ENCODE peak calls at places on chromosome 2, in ten cellular contexts. X is neuronal stem cell; H is lower leg skin; U is CD8-positive, alpha-beta T cell; N is PC-9; W is colonic mucosa; M is fibroblast of lung; P is neural progenitor cell; J is brain microvascular endothelial cell; A is endothelial cell of umbilical vein. O is an unnamed sample.

GRCh38 chr2:140502951-140503630 is 1627.7 kb downstream of the LRP1B start:
- DNase-seq in X (no peak), H (no peak), U (no peak), N (no peak), W (no peak), M (peak), P (no peak), J (peak), A (peak), O (no peak)

GRCh38 chr2:231348703-231349373 is 46.7 kb upstream of the B3GNT7 start:
- DNase-seq in X (no peak), H (peak), U (no peak), N (no peak), W (no peak), M (no peak), P (no peak), J (no peak), A (no peak), O (no peak)

GRCh38 chr2:180334514-180334913 is 327.4 kb upstream of the CWC22 start:
- DNase-seq in X (no peak), H (no peak), U (no peak), N (no peak), W (no peak), M (no peak), P (no peak), J (no peak), A (no peak), O (no peak)

GRCh38 chr2:226475650-226476049 is 324.0 kb downstream of the IRS1 start:
- DNase-seq in X (no peak), H (no peak), U (no peak), N (peak), W (no peak), M (peak), P (no peak), J (peak), A (peak), O (no peak)

GRCh38 chr2:185793532-185794073 is 55.0 kb downstream of the FSIP2 start:
- DNase-seq in X (no peak), H (no peak), U (no peak), N (no peak), W (no peak), M (no peak), P (no peak), J (no peak), A (no peak), O (no peak)

GRCh38 chr2:186339716-186340115 is 146.3 kb upstream of the ZC3H15 start:
- DNase-seq in X (no peak), H (no peak), U (no peak), N (no peak), W (no peak), M (no peak), P (no peak), J (peak), A (no peak), O (no peak)

GRCh38 chr2:75464348-75464946 is 96.3 kb downstream of the EVA1A start:
- DNase-seq in X (no peak), H (no peak), U (no peak), N (no peak), W (no peak), M (peak), P (no peak), J (peak), A (peak), O (no peak)

GRCh38 chr2:84613082-84613481 is 96.8 kb downstream of the DNAH6 start:
- DNase-seq in X (no peak), H (no peak), U (no peak), N (no peak), W (peak), M (no peak), P (no peak), J (no peak), A (no peak), O (peak)

GRCh38 chr2:168802825-168803726 is 639 bp downstream of the NOSTRIN start:
- DNase-seq in X (no peak), H (no peak), U (no peak), N (peak), W (no peak), M (no peak), P (no peak), J (no peak), A (no peak), O (no peak)

GRCh38 chr2:177466337-177467195 is 74.0 kb downstream of the AGPS start:
- DNase-seq in X (no peak), H (no peak), U (no peak), N (no peak), W (no peak), M (no peak), P (peak), J (no peak), A (no peak), O (no peak)

GRCh38 chr2:217789736-217790181 is 213.0 kb downstream of the TNS1 start:
- DNase-seq in X (no peak), H (peak), U (no peak), N (no peak), W (no peak), M (no peak), P (no peak), J (no peak), A (no peak), O (no peak)
- H3K4me3 ChIP-seq in X (no peak), H (no peak), U (peak), N (no peak), W (peak), M (no peak), P (no peak), J (no peak), A (no peak), O (no peak)

GRCh38 chr2:112834379-112835014 is 2.1 kb downstream of the IL1B start:
- DNase-seq in X (no peak), H (peak), U (no peak), N (peak), W (peak), M (no peak), P (no peak), J (no peak), A (peak), O (no peak)

GRCh38 chr2:112839407-112840067 is 3.0 kb upstream of the IL1B start:
- DNase-seq in X (no peak), H (peak), U (no peak), N (no peak), W (no peak), M (no peak), P (no peak), J (peak), A (no peak), O (no peak)

GRCh38 chr2:112836695-112837117 is at the start of gene IL1B:
- DNase-seq in X (no peak), H (peak), U (no peak), N (peak), W (no peak), M (peak), P (no peak), J (peak), A (peak), O (no peak)

GRCh38 chr2:112833532-112833931 is 3.0 kb downstream of the IL1B start:
- DNase-seq in X (no peak), H (peak), U (no peak), N (no peak), W (no peak), M (no peak), P (no peak), J (no peak), A (no peak), O (no peak)

DNA sequence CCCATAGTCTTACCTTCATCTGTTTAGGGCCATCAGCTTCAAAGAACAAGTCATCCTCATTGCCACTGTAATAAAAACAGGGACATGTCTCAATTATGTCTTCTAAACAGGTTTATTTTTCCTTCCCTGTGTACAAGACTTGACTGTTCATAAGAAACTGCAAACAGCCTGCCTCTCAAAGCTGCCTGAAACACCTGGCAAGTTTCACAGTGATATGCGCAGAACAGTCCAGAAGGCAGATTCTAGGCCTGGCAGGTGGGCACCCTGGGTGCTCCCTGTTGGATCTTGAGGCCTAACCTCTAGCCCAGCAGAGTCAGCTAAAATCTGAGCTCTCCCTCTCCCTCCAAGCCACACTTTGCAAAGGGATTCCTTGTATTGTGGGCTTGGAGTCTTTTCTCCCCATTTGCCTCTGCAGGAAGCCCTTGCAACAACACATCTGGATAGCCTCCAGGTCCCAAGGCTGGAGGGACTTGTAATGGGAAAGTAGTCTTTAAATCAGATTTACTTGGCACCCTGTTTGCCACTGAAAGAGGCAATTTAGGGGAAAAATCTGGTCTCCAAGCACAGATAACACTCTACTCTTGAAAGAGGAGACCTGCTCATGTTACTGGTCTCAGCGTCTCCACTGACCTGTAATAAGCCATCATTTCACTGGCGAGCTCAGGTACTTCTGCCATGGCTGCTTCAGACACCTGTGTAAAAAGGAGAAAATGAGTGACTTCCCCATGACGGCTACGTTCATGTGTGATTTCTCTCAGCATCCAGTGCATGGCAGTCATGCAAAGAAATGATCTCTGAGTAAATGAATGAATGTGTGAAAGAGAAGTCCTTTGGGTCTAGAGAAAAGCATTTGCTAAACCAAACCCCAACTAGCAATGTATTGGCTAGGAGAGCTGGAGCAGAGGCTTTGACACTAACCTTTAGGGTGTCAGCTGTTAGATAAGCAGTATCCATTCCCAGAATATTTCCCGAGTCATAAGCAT is 735 bp downstream of the IL1B start:
- DNase-seq in X (no peak), H (peak), U (no peak), N (no peak), W (no peak), M (no peak), P (no peak), J (no peak), A (no peak), O (no peak)
- H3K4me3 ChIP-seq in X (no peak), H (no peak), U (no peak), N (peak), W (no peak), M (no peak), P (no peak), J (peak), A (no peak), O (no peak)

DNA sequence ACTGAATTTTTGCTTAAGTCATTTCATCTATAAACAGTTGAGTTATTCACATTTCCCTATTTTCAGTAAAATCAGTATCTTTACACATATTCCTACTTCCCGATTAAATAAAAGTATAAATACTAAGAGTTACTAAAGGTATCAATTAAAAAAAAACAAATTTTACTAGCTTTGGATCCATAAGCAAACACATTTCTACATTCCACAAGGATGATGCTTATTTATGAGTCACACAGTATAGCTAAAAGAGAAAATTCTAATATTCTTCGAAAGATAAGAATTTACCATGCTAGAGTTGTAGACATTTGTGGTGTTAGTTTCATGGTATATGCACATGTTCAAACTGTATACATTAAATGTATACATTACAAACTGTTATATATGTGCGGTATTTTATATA is 23.7 kb downstream of the PGAP1 start:
- DNase-seq in X (no peak), H (no peak), U (no peak), N (no peak), W (no peak), M (peak), P (no peak), J (no peak), A (no peak), O (no peak)
- H3K4me3 ChIP-seq in X (no peak), H (no peak), U (no peak), N (no peak), W (no peak), M (no peak), P (no peak), J (no peak), A (no peak), O (no peak)

DNA sequence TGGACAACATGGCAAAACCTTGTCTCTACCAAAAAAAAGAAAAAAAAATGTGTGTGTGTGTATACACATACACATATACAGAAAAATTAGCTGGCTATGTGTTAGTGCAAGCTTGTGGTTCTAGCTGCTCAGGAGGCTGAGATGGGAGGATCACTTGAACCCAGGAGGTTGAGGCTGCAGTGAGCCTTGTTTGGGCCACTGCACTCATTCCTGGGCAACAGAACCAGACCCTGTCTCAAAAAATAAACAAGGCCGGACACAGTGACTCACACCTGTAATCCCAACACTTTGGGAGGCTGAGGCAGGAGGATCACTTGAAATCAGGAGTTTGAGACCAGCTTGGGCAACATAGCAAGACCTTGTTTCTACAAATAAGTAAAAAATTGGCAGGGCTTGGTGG is 2.1 kb downstream of the COQ10B start:
- DNase-seq in X (no peak), H (no peak), U (no peak), N (no peak), W (no peak), M (no peak), P (no peak), J (no peak), A (no peak), O (no peak)
- H3K4me3 ChIP-seq in X (no peak), H (no peak), U (no peak), N (peak), W (no peak), M (no peak), P (no peak), J (no peak), A (no peak), O (no peak)

GRCh38 chr2:14632133-14632936 is at the start of gene LRATD1:
- DNase-seq in X (peak), H (peak), U (no peak), N (peak), W (peak), M (peak), P (peak), J (peak), A (peak), O (peak)
- H3K4me3 ChIP-seq in X (peak), H (peak), U (no peak), N (peak), W (peak), M (peak), P (peak), J (peak), A (no peak), O (peak)

DNA sequence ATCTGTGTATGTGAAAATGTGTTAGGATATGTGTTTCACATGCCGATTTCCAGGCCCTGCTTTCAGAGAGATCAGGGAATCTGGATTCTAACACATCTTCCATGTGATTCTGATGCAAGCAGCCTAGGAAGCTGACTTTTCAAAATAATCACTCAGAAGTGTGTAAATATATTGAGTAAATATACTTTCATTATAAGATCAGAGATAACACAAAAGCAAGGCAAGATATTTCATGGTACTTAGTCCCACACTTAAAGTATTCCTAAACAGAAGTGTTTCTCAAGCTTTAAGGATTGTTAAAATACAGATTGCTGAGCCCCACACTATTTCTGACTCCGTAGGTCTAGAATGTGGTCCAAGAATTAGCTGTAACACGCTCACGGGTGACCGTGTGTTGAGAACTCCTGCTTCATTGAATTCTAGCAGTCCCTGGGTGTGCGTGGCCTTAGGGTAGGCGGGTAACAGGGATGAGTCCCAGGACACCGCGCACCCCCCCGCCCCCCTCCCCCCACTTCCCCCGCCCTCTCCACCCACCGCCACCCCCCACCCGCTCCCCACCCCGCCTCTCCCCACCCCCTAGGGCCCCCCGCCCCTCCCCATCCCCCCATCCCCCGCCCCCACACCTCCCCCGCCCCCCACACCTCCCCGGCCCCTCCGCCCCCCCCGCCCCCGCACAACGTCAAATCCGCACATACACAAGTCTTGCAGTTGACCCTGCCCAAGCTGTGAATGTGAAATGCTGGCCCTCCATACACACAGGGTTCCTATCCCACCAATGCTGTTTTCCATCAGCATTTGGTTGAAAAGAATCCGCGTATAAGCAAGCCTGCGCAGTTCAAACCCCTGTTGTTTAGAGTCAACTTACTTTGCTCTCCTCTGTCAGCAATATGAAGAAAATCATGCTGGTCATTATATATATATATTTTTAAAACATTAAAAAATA is 94.1 kb upstream of the SLC39A10 start:
- DNase-seq in X (no peak), H (no peak), U (no peak), N (no peak), W (no peak), M (peak), P (no peak), J (no peak), A (no peak), O (no peak)
- H3K4me3 ChIP-seq in X (no peak), H (no peak), U (peak), N (no peak), W (no peak), M (peak), P (no peak), J (no peak), A (no peak), O (no peak)